ENCODE peak calls at places on chromosomes 6 and 20, in ten cellular contexts. V is C1 segment of cervical spinal cord; S is pancreas; A is tibial artery; N is HAP-1; X is HEK293T; Y is glutamatergic neuron; E is activated naive CD4-positive, alpha-beta T cell treated with anti-CD3 and anti-CD28 coated beads, Interleukin-2, amount 10 ng/mL, durations not matched to agents 7 days and 5 days; P is heart right ventricle; C is HS-27A. Z is an unnamed sample.
A peak's percentile ranks its signal among the peaks of the same experiment; 100 is the strongest.

GRCh38 chr20:48295445-48295903 is 510.2 kb upstream of the SULF2 start:
- DNase-seq in V (no peak), S (no peak), A (no peak), N (peak; percentile 64), X (peak; percentile 20), Y (no peak), E (no peak), P (no peak), C (peak; percentile 95), Z (peak; percentile 94)

GRCh38 chr6:52176550-52176949 is 9.6 kb upstream of the IL17A start:
- DNase-seq in V (no peak), S (no peak), A (no peak), N (no peak), X (no peak), Y (no peak), E (no peak), P (no peak), C (no peak), Z (no peak)

GRCh38 chr6:56710967-56711366 is 68.3 kb upstream of the DST start:
- DNase-seq in V (no peak), S (no peak), A (no peak), N (no peak), X (no peak), Y (no peak), E (no peak), P (no peak), C (no peak), Z (no peak)

GRCh38 chr6:26354162-26354561 is 10.8 kb upstream of the BTN3A2 start:
- DNase-seq in V (no peak), S (no peak), A (no peak), N (no peak), X (no peak), Y (no peak), E (no peak), P (no peak), C (no peak), Z (no peak)

GRCh38 chr20:63320041-63320511 is 27.1 kb downstream of the COL20A1 start:
- DNase-seq in V (no peak), S (no peak), A (no peak), N (no peak), X (no peak), Y (no peak), E (no peak), P (peak; percentile 5), C (no peak), Z (no peak)

GRCh38 chr20:8303651-8304050 is 171.6 kb downstream of the PLCB1 start:
- DNase-seq in V (no peak), S (no peak), A (no peak), N (no peak), X (no peak), Y (no peak), E (no peak), P (no peak), C (no peak), Z (no peak)

GRCh38 chr6:79559706-79560105 is 22.5 kb upstream of the LCA5 start:
- DNase-seq in V (no peak), S (no peak), A (no peak), N (no peak), X (no peak), Y (no peak), E (no peak), P (no peak), C (no peak), Z (no peak)

GRCh38 chr6:31114540-31114876 is at the start of gene PSORS1C1:
- DNase-seq in V (peak; percentile 32), S (peak; percentile 21), A (peak; percentile 92), N (no peak), X (no peak), Y (no peak), E (no peak), P (peak; percentile 76), C (peak; percentile 92), Z (no peak)

GRCh38 chr6:100620085-100620484 is 155.4 kb upstream of the SIM1 start:
- DNase-seq in V (no peak), S (no peak), A (no peak), N (no peak), X (no peak), Y (no peak), E (no peak), P (no peak), C (peak; percentile 36), Z (no peak)

GRCh38 chr6:158835616-158836221 is 16.6 kb upstream of the EZR start:
- DNase-seq in V (no peak), S (peak; percentile 65), A (no peak), N (no peak), X (no peak), Y (no peak), E (no peak), P (peak; percentile 75), C (no peak), Z (no peak)